ENCODE peak calls at places on chromosome 22, in eight cellular contexts. D is cardiac fibroblast, S is OCI-M1, K is hypothalamus, I is NCI-H748 treated with DMSO at 0.1 percent for 48 hours, M is ACHN, C is upper lobe of left lung, F is coronary artery. T is an unnamed sample.

GRCh38 chr22:31906086-31906485 is 38.2 kb upstream of the YWHAH start:
- DNase-seq in C (peak), K (no peak), D (no peak), F (no peak), S (no peak), M (no peak), I (no peak), T (no peak)

GRCh38 chr22:19951351-19951750 is 9.7 kb upstream of the TXNRD2 start:
- DNase-seq in F (no peak), M (no peak), S (no peak), C (no peak), I (no peak), D (no peak), K (no peak), T (no peak)

GRCh38 chr22:29093501-29093921 is 20.7 kb downstream of the KREMEN1 start:
- DNase-seq in S (no peak), C (no peak), F (no peak), K (no peak), D (no peak), M (no peak), I (no peak), T (no peak)

GRCh38 chr22:29310065-29310862 is 3.8 kb downstream of the GAS2L1 start:
- DNase-seq in D (no peak), F (no peak), S (no peak), M (no peak), C (peak), I (no peak), K (no peak), T (no peak)

GRCh38 chr22:46432164-46433068 is 96.9 kb downstream of the TRMU start:
- DNase-seq in C (peak), I (no peak), K (no peak), M (no peak), S (peak), D (no peak), F (no peak), T (no peak)

GRCh38 chr22:46183733-46184132 is 33.4 kb downstream of the PPARA start:
- DNase-seq in D (no peak), K (no peak), S (no peak), C (no peak), F (no peak), I (no peak), M (no peak), T (no peak)

GRCh38 chr22:40567106-40567505 is 69.4 kb downstream of the MRTFA start:
- DNase-seq in C (no peak), I (no peak), S (no peak), M (no peak), F (no peak), K (no peak), D (peak), T (no peak)

GRCh38 chr22:42972592-42973535 is 42.1 kb downstream of the PACSIN2 start:
- DNase-seq in K (no peak), S (no peak), M (no peak), F (no peak), C (no peak), D (no peak), I (no peak), T (no peak)

GRCh38 chr22:25153961-25154685 is 45.5 kb upstream of the CRYBB3 start:
- DNase-seq in D (peak), K (no peak), F (no peak), M (no peak), C (no peak), S (peak), I (no peak), T (peak)

GRCh38 chr22:49953027-49953679 is 7.4 kb upstream of the PIM3 start:
- DNase-seq in M (no peak), C (peak), K (no peak), S (no peak), I (no peak), F (no peak), D (no peak), T (no peak)

GRCh38 chr22:35219012-35219411 is 38.3 kb upstream of the HMGXB4 start:
- DNase-seq in M (peak), K (no peak), S (peak), F (no peak), I (no peak), C (no peak), D (peak), T (no peak)

GRCh38 chr22:48299124-48299523 is 1528.5 kb downstream of the BRD1 start:
- DNase-seq in K (no peak), F (peak), D (no peak), C (peak), M (no peak), I (no peak), S (no peak), T (no peak)

GRCh38 chr22:41983516-41983915 is 14.3 kb downstream of the SEPTIN3 start:
- DNase-seq in F (no peak), K (no peak), D (peak), M (no peak), I (no peak), S (no peak), C (no peak), T (no peak)

GRCh38 chr22:28245579-28246224 is 326.6 kb upstream of the PITPNB start:
- DNase-seq in I (no peak), D (no peak), M (no peak), K (no peak), C (no peak), S (no peak), F (no peak), T (no peak)

GRCh38 chr22:43889366-43890253 is 2.2 kb downstream of the PNPLA5 start:
- DNase-seq in I (no peak), K (no peak), C (no peak), F (no peak), D (peak), S (no peak), M (peak), T (no peak)

GRCh38 chr22:50595189-50595588 is 5.4 kb upstream of the MAPK8IP2 start:
- DNase-seq in M (no peak), D (no peak), S (no peak), K (no peak), F (no peak), I (no peak), C (no peak), T (no peak)

GRCh38 chr22:35102663-35103062 is 36.7 kb downstream of the ISX start:
- DNase-seq in D (no peak), F (no peak), K (no peak), C (no peak), M (peak), S (peak), I (no peak), T (no peak)

GRCh38 chr22:40542821-40543540 is 93.5 kb downstream of the MRTFA start:
- DNase-seq in S (no peak), D (peak), I (no peak), C (no peak), K (no peak), M (no peak), F (no peak), T (no peak)

GRCh38 chr22:19811811-19812771 is 42.6 kb downstream of the GNB1L start:
- DNase-seq in C (peak), K (peak), M (no peak), I (no peak), S (no peak), F (peak), D (no peak), T (no peak)

GRCh38 chr22:22770280-22770871 is 117.2 kb upstream of the IGLL5 start:
- DNase-seq in M (peak), I (no peak), K (peak), C (no peak), F (peak), D (peak), S (peak), T (no peak)

GRCh38 chr22:39960791-39961746 is 872 bp downstream of the TMA7B start:
- DNase-seq in S (peak), I (no peak), F (no peak), M (no peak), D (peak), C (no peak), K (no peak), T (no peak)

GRCh38 chr22:24112188-24112587 is 69.1 kb upstream of the SUSD2 start:
- DNase-seq in M (no peak), K (no peak), D (peak), I (no peak), C (no peak), F (no peak), S (no peak), T (no peak)

GRCh38 chr22:44920183-44920582 is 89.6 kb downstream of the PHF21B start:
- DNase-seq in F (peak), C (no peak), K (no peak), S (no peak), M (no peak), D (no peak), I (no peak), T (no peak)

GRCh38 chr22:37501176-37501609 is 15.0 kb upstream of the MFNG start:
- DNase-seq in F (no peak), C (no peak), I (no peak), D (no peak), M (peak), K (no peak), S (no peak), T (no peak)

GRCh38 chr22:50734986-50735738 is 2.8 kb upstream of the ACR start:
- DNase-seq in K (no peak), C (no peak), M (no peak), D (no peak), I (no peak), S (no peak), F (no peak), T (no peak)

GRCh38 chr22:27724181-27724580 is 77.4 kb downstream of the MN1 start:
- DNase-seq in K (no peak), S (no peak), D (no peak), I (no peak), M (no peak), C (no peak), F (no peak), T (no peak)

GRCh38 chr22:41687901-41688364 is 734 bp downstream of the SNU13 start:
- DNase-seq in S (peak), M (peak), I (no peak), K (peak), F (no peak), C (peak), D (peak), T (no peak)

GRCh38 chr22:35838849-35839646 is 121.4 kb downstream of the APOL5 start:
- DNase-seq in C (no peak), F (no peak), M (peak), I (peak), S (peak), K (no peak), D (peak), T (no peak)

GRCh38 chr22:31278643-31279326 is 13.5 kb downstream of the PIK3IP1 start:
- DNase-seq in M (no peak), K (no peak), C (no peak), D (no peak), S (no peak), F (no peak), I (no peak), T (no peak)

GRCh38 chr22:22060200-22061084 is 77.9 kb upstream of the TOP3B start:
- DNase-seq in I (no peak), D (peak), F (no peak), K (peak), M (peak), C (peak), S (peak), T (peak)

GRCh38 chr22:47284822-47285221 is 522.4 kb downstream of the TBC1D22A start:
- DNase-seq in I (no peak), S (no peak), K (no peak), C (no peak), F (no peak), D (no peak), M (no peak), T (no peak)

GRCh38 chr22:22913989-22914388 is 26.4 kb downstream of the IGLL5 start:
- DNase-seq in I (no peak), S (no peak), D (no peak), M (no peak), C (no peak), F (no peak), K (no peak), T (no peak)

GRCh38 chr22:45502215-45503070 is at the start of gene FBLN1:
- DNase-seq in M (peak), D (no peak), S (no peak), K (peak), I (no peak), F (no peak), C (peak), T (no peak)

GRCh38 chr22:39714321-39714720 is 143.8 kb downstream of the CACNA1I start:
- DNase-seq in I (no peak), K (no peak), D (no peak), C (no peak), F (no peak), M (no peak), S (no peak), T (no peak)

T was measured in substantia nigra.